ENCODE peak calls at places on chromosomes 11 and 22, in four cellular contexts. One of them, this sample, is unnamed.

GRCh38 chr11:122556605-122557004 is 98.9 kb upstream of the UBASH3B start:
- DNase-seq in K562: no peak
- DNase-seq in H1: peak
- DNase-seq in SK-N-SH: no peak
- DNase-seq in this sample: peak

GRCh38 chr11:79044211-79044610 is 396.6 kb downstream of the TENM4 start:
- DNase-seq in H1: no peak
- DNase-seq in K562: no peak
- DNase-seq in SK-N-SH: no peak
- DNase-seq in this sample: no peak

GRCh38 chr11:14073821-14074529 is 111.5 kb downstream of the SPON1 start:
- DNase-seq in K562: no peak
- DNase-seq in H1: no peak
- DNase-seq in SK-N-SH: no peak
- DNase-seq in this sample: no peak

GRCh38 chr11:92227954-92228935 is 3.6 kb downstream of the FAT3 start:
- DNase-seq in K562: no peak
- DNase-seq in SK-N-SH: peak
- DNase-seq in H1: no peak
- DNase-seq in this sample: no peak

GRCh38 chr11:117629146-117629545 is 167.9 kb downstream of the DSCAML1 start:
- DNase-seq in K562: no peak
- DNase-seq in SK-N-SH: no peak
- DNase-seq in H1: no peak
- DNase-seq in this sample: no peak

GRCh38 chr22:30195245-30196140 is 51.1 kb downstream of the LIF start:
- DNase-seq in K562: no peak
- DNase-seq in SK-N-SH: no peak
- DNase-seq in H1: no peak
- DNase-seq in this sample: no peak

GRCh38 chr11:90113541-90113940 is 20.9 kb upstream of the NAALAD2 start:
- DNase-seq in K562: no peak
- DNase-seq in SK-N-SH: no peak
- DNase-seq in H1: no peak
- DNase-seq in this sample: no peak

GRCh38 chr11:129224538-129224937 is 32.4 kb upstream of the ARHGAP32 start:
- DNase-seq in H1: no peak
- DNase-seq in K562: no peak
- DNase-seq in SK-N-SH: no peak
- DNase-seq in this sample: no peak

GRCh38 chr22:32310777-32311176 is 46.9 kb upstream of the RFPL3 start:
- DNase-seq in H1: peak
- DNase-seq in SK-N-SH: no peak
- DNase-seq in K562: no peak
- DNase-seq in this sample: no peak

GRCh38 chr11:59216654-59217640 is 4.2 kb upstream of the MPEG1 start:
- DNase-seq in H1: no peak
- DNase-seq in SK-N-SH: no peak
- DNase-seq in K562: no peak
- DNase-seq in this sample: no peak

GRCh38 chr11:126893796-126894195 is 106.8 kb downstream of the KIRREL3 start:
- DNase-seq in H1: no peak
- DNase-seq in K562: no peak
- DNase-seq in SK-N-SH: no peak
- DNase-seq in this sample: no peak

GRCh38 chr11:28596816-28597215 is 488.6 kb downstream of the METTL15 start:
- DNase-seq in SK-N-SH: no peak
- DNase-seq in K562: no peak
- DNase-seq in H1: no peak
- DNase-seq in this sample: no peak

GRCh38 chr22:25045176-25045575 is 92.7 kb downstream of the KIAA1671 start:
- DNase-seq in H1: no peak
- DNase-seq in K562: no peak
- DNase-seq in SK-N-SH: no peak
- DNase-seq in this sample: no peak

GRCh38 chr11:92226331-92227232 is 2.0 kb downstream of the FAT3 start:
- DNase-seq in H1: peak
- DNase-seq in SK-N-SH: peak
- DNase-seq in K562: no peak
- DNase-seq in this sample: peak

GRCh38 chr11:8907116-8907515 is 3.9 kb upstream of the AKIP1 start:
- DNase-seq in SK-N-SH: no peak
- DNase-seq in K562: no peak
- DNase-seq in H1: no peak
- DNase-seq in this sample: no peak

GRCh38 chr22:36153756-36154155 is 6.8 kb downstream of the APOL3 start:
- DNase-seq in SK-N-SH: no peak
- DNase-seq in H1: no peak
- DNase-seq in K562: no peak
- DNase-seq in this sample: no peak

GRCh38 chr11:59794417-59794816 is 16.2 kb downstream of the MRPL16 start:
- DNase-seq in SK-N-SH: no peak
- DNase-seq in K562: no peak
- DNase-seq in H1: no peak
- DNase-seq in this sample: no peak

GRCh38 chr11:121464352-121464946 is 11.7 kb upstream of the SORL1-AS1 start:
- DNase-seq in SK-N-SH: peak
- DNase-seq in H1: no peak
- DNase-seq in K562: no peak
- DNase-seq in this sample: no peak

GRCh38 chr11:114787126-114787525 is 108.8 kb downstream of the NXPE2 start:
- DNase-seq in SK-N-SH: no peak
- DNase-seq in K562: no peak
- DNase-seq in H1: no peak
- DNase-seq in this sample: no peak

GRCh38 chr11:37861671-37862070 is 1263.6 kb upstream of the RAG2 start:
- DNase-seq in K562: no peak
- DNase-seq in SK-N-SH: no peak
- DNase-seq in H1: no peak
- DNase-seq in this sample: no peak

GRCh38 chr11:29009426-29009825 is 901.2 kb downstream of the METTL15 start:
- DNase-seq in SK-N-SH: no peak
- DNase-seq in K562: no peak
- DNase-seq in H1: no peak
- DNase-seq in this sample: no peak

GRCh38 chr11:104541706-104542105 is 356.6 kb downstream of the CASP12 start:
- DNase-seq in K562: no peak
- DNase-seq in H1: no peak
- DNase-seq in SK-N-SH: no peak
- DNase-seq in this sample: no peak

GRCh38 chr11:104547996-104548661 is 350.1 kb downstream of the CASP12 start:
- DNase-seq in H1: no peak
- DNase-seq in SK-N-SH: no peak
- DNase-seq in K562: no peak
- DNase-seq in this sample: peak

GRCh38 chr11:104549019-104549418 is 349.2 kb downstream of the CASP12 start:
- DNase-seq in SK-N-SH: no peak
- DNase-seq in H1: no peak
- DNase-seq in K562: no peak
- DNase-seq in this sample: no peak

GRCh38 chr11:104546486-104546885 is 351.8 kb downstream of the CASP12 start:
- DNase-seq in H1: no peak
- DNase-seq in K562: no peak
- DNase-seq in SK-N-SH: no peak
- DNase-seq in this sample: no peak
- TF ChIP-seq TEAD4 in H1: no peak
- TF ChIP-seq TEAD4 in K562: no peak
- TF ChIP-seq TEAD4 in SK-N-SH: no peak
- TF ChIP-seq TEAD4 in this sample: no peak

GRCh38 chr22:34966980-34967379 is 99.0 kb upstream of the ISX start:
- DNase-seq in SK-N-SH: no peak
- DNase-seq in K562: no peak
- DNase-seq in H1: no peak
- DNase-seq in this sample: no peak
- TF ChIP-seq TEAD4 in SK-N-SH: no peak
- TF ChIP-seq TEAD4 in K562: no peak
- TF ChIP-seq TEAD4 in H1: no peak
- TF ChIP-seq TEAD4 in this sample: no peak

GRCh38 chr11:910044-910588 is 494 bp downstream of the CHID1 start:
- DNase-seq in SK-N-SH: no peak
- DNase-seq in H1: no peak
- DNase-seq in K562: no peak
- DNase-seq in this sample: no peak
- TF ChIP-seq TEAD4 in SK-N-SH: no peak
- TF ChIP-seq TEAD4 in H1: no peak
- TF ChIP-seq TEAD4 in K562: peak
- TF ChIP-seq TEAD4 in this sample: no peak

DNA sequence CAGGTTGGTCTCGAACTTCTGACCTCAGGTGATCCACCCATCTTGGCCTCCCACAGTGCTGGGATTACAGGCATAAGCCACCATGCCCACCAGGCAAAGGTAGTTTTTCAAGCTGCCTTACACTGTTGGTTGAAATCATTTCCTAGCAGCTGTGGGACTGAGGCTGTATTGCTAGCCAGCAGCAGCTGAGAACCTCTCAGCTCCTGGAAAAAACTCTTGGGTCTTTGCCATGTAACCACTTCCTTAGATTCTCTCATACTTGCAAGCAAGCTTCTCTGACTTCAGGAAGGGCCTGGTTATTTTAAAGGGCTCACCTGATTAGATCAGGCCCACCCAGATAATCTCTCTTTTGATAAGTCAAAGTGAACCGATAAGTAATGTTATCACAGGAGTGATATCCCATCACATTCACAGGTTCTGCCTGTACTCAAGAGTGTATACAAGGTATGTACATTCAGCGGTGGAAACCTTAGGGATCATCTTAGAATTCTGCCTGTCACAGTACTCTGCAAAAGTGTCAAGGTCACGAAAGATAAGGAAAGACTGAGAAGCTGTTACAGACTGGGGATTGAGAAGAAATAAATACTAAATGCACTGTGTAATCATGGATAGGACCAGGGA is 7.4 kb upstream of the CLPB start:
- DNase-seq in H1: no peak
- DNase-seq in SK-N-SH: no peak
- DNase-seq in K562: no peak
- DNase-seq in this sample: no peak
- TF ChIP-seq TEAD4 in H1: no peak
- TF ChIP-seq TEAD4 in SK-N-SH: no peak
- TF ChIP-seq TEAD4 in K562: no peak
- TF ChIP-seq TEAD4 in this sample: no peak

DNA sequence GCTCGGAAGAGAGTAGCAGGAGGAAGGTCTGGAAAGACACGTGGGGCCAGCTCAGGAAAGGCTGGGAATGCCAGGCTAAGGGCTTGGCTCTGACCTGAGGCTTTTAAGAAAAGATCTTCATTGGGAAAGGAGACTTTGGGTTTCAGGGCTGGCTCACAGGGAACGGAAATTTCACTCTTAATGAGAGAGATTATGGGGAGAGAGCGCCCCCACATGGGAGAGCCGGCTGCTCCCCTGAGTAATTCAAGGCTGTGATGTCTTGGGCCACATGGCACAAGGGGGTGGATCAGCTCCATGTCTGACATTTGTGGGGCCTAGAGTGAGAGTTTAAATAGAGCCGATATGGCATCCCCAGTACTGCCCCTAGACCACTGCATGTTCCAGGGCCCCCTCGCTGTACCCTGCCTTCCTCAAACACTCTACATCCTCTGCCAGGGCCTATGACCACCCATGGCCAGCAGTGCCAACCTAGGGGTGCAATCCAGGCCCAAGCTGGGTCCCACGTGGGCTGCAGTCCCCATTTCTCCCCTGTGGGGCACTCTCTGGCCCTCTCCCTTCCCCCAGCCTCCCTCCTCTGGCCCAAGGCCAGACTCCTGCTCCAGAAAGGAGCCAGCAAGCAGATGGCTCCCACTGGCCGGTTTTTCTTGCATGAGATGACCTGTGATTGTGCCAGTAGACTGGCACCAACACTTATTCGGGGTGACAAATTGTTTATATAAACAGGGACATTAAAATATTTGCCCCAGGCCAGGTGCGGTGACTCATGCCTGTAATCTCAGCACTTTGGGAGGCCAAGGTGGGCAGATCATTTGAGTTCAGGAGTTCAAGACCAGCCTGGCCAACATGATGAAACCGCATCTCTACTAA is 75.2 kb downstream of the ISX start:
- DNase-seq in SK-N-SH: peak
- DNase-seq in H1: peak
- DNase-seq in K562: peak
- DNase-seq in this sample: peak
- TF ChIP-seq TEAD4 in SK-N-SH: no peak
- TF ChIP-seq TEAD4 in H1: no peak
- TF ChIP-seq TEAD4 in K562: no peak
- TF ChIP-seq TEAD4 in this sample: no peak

DNA sequence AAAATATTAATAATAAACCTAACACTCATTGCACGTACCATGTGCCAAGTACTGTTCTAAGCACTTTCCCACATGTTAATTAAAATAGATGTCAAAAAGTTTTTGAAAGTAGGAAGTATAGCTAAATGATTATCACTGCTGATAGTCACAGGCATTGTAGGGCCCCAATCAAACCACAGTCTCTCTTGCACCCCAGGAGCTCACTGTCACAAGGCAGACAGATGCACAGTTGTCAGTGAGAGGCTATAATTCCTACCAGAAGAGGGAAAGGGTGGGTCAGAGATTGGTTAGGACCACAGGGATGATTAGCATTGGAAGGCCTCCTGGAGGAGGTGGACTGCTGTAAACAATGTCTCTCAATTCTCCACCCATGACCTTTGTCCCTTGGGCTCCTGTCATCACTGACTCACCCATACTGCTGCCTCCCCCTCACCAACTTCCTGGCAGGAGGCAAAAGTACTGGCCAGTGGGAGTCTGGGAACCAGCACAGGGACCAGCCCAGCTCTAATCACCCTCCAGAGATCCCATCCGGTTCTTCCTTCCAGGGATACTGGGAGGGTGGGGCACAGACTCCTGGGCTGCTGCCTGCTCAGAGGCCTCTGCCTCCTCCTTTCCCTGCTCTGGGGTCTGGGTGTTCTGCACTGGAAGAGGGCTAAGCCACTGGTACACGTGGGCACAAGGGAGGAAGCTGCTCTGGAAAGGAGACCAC is 1.1 kb upstream of the POLD4 start:
- DNase-seq in SK-N-SH: no peak
- DNase-seq in K562: peak
- DNase-seq in H1: no peak
- DNase-seq in this sample: no peak
- TF ChIP-seq TEAD4 in SK-N-SH: no peak
- TF ChIP-seq TEAD4 in K562: peak
- TF ChIP-seq TEAD4 in H1: no peak
- TF ChIP-seq TEAD4 in this sample: no peak

DNA sequence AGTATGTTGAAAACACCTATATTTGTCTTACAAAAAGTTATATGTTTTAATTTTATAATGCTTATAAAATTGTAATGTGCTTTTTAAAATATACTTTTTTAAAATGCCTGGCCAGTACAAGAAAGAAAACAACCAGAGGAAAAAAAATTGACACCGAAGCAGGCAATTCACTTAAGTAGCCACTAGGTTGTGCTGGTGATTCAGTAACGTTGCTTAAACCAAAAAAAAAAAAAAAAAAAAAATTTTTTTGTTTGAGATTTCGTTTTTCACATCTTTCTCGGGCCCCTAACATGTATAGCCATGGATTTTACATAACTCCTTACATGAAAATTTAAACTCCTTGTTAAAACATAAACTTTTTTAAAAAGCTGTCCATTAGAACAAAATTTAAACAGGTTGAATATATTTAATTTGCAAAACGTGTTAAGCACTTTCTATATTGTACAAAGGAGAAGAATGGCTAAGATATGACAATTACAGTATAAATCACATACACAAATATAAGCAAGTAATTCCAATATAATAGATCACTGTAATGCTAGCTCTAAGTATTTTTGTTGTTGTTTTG is 9.2 kb downstream of the OR8B4 start:
- DNase-seq in SK-N-SH: no peak
- DNase-seq in H1: no peak
- DNase-seq in K562: peak
- DNase-seq in this sample: no peak
- TF ChIP-seq TEAD4 in SK-N-SH: no peak
- TF ChIP-seq TEAD4 in H1: no peak
- TF ChIP-seq TEAD4 in K562: no peak
- TF ChIP-seq TEAD4 in this sample: no peak